ENCODE peak calls at places on chromosomes 2 and 18, in seven cellular contexts. Y, G, F, Z, N, M and I are unnamed samples.

GRCh38 chr2:231869704-231870103 is 56.5 kb downstream of the NPPC start:
- DNase-seq in F (no peak), M (no peak), N (no peak), Y (no peak), Z (no peak), G (no peak), I (no peak)

GRCh38 chr2:64562148-64562784 is 38.1 kb downstream of the AFTPH start:
- DNase-seq in G (no peak), Z (peak), N (no peak), Y (no peak), M (no peak), F (no peak), I (no peak)

GRCh38 chr2:239001794-239002193 is 153.9 kb downstream of the TWIST2 start:
- DNase-seq in Z (no peak), N (peak), M (no peak), F (no peak), G (no peak), Y (no peak), I (no peak)

GRCh38 chr2:157486596-157487270 is 42.8 kb upstream of the CYTIP start:
- DNase-seq in N (no peak), G (no peak), Z (no peak), Y (no peak), M (no peak), F (no peak), I (no peak)

GRCh38 chr18:12571617-12572016 is 86.3 kb downstream of the SPIRE1 start:
- DNase-seq in N (no peak), Z (no peak), Y (no peak), G (no peak), M (no peak), F (no peak), I (no peak)

GRCh38 chr2:238146884-238147544 is 8.5 kb downstream of the KLHL30 start:
- DNase-seq in Y (no peak), M (no peak), F (no peak), N (no peak), Z (no peak), G (no peak), I (no peak)

GRCh38 chr2:96427917-96428316 is 77.2 kb downstream of the NEURL3 start:
- DNase-seq in F (no peak), N (no peak), Z (peak), Y (no peak), G (no peak), M (no peak), I (no peak)

GRCh38 chr2:196101325-196101981 is 32.8 kb upstream of the DNAH7 start:
- DNase-seq in M (no peak), Z (no peak), Y (peak), N (no peak), G (no peak), F (no peak), I (no peak)

GRCh38 chr2:102520009-102520408 is 47.0 kb downstream of the SLC9A4 start:
- DNase-seq in Z (peak), G (peak), F (no peak), Y (no peak), M (no peak), N (peak), I (no peak)

GRCh38 chr18:46061387-46061786 is 10.7 kb downstream of the PSTPIP2 start:
- DNase-seq in F (no peak), N (no peak), Z (no peak), Y (no peak), M (no peak), G (no peak), I (no peak)

GRCh38 chr2:19543271-19544019 is 185.0 kb upstream of the OSR1 start:
- DNase-seq in Y (no peak), M (no peak), F (no peak), G (no peak), Z (no peak), N (no peak), I (no peak)

GRCh38 chr2:85707304-85707703 is 13.1 kb downstream of the GNLY start:
- DNase-seq in N (peak), M (peak), Z (peak), Y (peak), G (peak), F (no peak), I (no peak)

GRCh38 chr18:74947417-74947816 is 261.5 kb downstream of the PTGR3 start:
- DNase-seq in F (no peak), M (no peak), G (no peak), N (no peak), Y (no peak), Z (no peak), I (no peak)

GRCh38 chr18:48583568-48583967 is 44.7 kb downstream of the CTIF start:
- DNase-seq in F (no peak), Z (no peak), N (no peak), G (no peak), M (no peak), Y (no peak), I (no peak)

GRCh38 chr2:203711399-203711798 is 5.0 kb downstream of the CD28 start:
- DNase-seq in F (no peak), Z (no peak), M (no peak), G (no peak), N (no peak), Y (no peak), I (no peak)

GRCh38 chr2:237901932-237902846 is 42.8 kb downstream of the RAMP1 start:
- DNase-seq in M (no peak), N (peak), G (no peak), Z (no peak), F (peak), Y (no peak), I (no peak)

GRCh38 chr2:236748801-236749200 is 179.2 kb downstream of the ACKR3 start:
- DNase-seq in Y (no peak), G (no peak), M (no peak), Z (no peak), F (no peak), N (no peak), I (no peak)